ENCODE peak calls at places on chromosomes 3 and 15, in ten cellular contexts. A is GM23248, H is neural progenitor cell, J is PC-9, S is tibial nerve, C is heart left ventricle, R is RWPE2, N is ascending aorta, B is hepatocyte, I is neuronal stem cell. M is an unnamed sample.

GRCh38 chr3:55357796-55358195 is 129.3 kb downstream of the WNT5A start:
- DNase-seq in R (no peak), J (no peak), I (no peak), N (no peak), S (no peak), C (no peak), B (no peak), H (no peak), A (no peak), M (no peak)

GRCh38 chr3:15113468-15113867 is 14.5 kb upstream of the RBSN start:
- DNase-seq in R (no peak), I (no peak), C (no peak), B (no peak), J (no peak), N (no peak), S (no peak), A (no peak), H (no peak), M (no peak)

GRCh38 chr3:155673411-155673810 is 71.5 kb downstream of the PLCH1 start:
- DNase-seq in A (no peak), B (no peak), N (no peak), S (no peak), J (no peak), R (no peak), H (no peak), I (no peak), C (no peak), M (no peak)

GRCh38 chr15:40878785-40879184 is 4.8 kb upstream of the RHOV start:
- DNase-seq in S (no peak), R (peak; percentile 83), N (no peak), H (no peak), C (no peak), B (peak; percentile 63), J (peak; percentile 65), I (no peak), A (peak; percentile 66), M (peak; percentile 67)

GRCh38 chr15:65903296-65904073 is 34.2 kb downstream of the RAB11A start:
- DNase-seq in B (no peak), H (no peak), I (no peak), N (no peak), R (no peak), A (no peak), S (no peak), J (no peak), C (no peak), M (no peak)

GRCh38 chr3:186277268-186277909 is 84.6 kb downstream of the DGKG start:
- DNase-seq in R (no peak), C (no peak), H (peak; percentile 50), J (peak; percentile 50), B (peak; percentile 73), S (no peak), I (no peak), A (peak; percentile 85), N (no peak), M (no peak)

GRCh38 chr15:85730001-85730820 is 64.5 kb downstream of the KLHL25 start:
- DNase-seq in N (no peak), S (no peak), C (peak; percentile 34), H (peak; percentile 78), R (no peak), J (peak; percentile 29), B (peak; percentile 79), I (peak; percentile 61), A (peak; percentile 72), M (peak; percentile 33)

GRCh38 chr3:101791778-101792177 is 12.8 kb downstream of the NXPE3 start:
- DNase-seq in A (no peak), I (no peak), S (no peak), H (no peak), J (no peak), B (no peak), C (no peak), N (no peak), R (no peak), M (no peak)

GRCh38 chr15:50134524-50135024 is 15.5 kb upstream of the ATP8B4 start:
- DNase-seq in B (no peak), J (no peak), N (no peak), I (no peak), R (no peak), C (no peak), A (peak; percentile 88), H (no peak), S (no peak), M (peak; percentile 77)

GRCh38 chr3:117788086-117788485 is 1078.5 kb downstream of the TUSC7 start:
- DNase-seq in C (no peak), A (peak; percentile 83), J (no peak), S (no peak), H (peak; percentile 63), R (no peak), I (no peak), N (no peak), B (no peak), M (no peak)

GRCh38 chr15:56984681-56985515 is 66.5 kb downstream of the TCF12 start:
- DNase-seq in I (no peak), H (no peak), C (no peak), J (no peak), S (no peak), N (no peak), R (no peak), B (no peak), A (peak; percentile 79), M (no peak)

GRCh38 chr15:56985871-56986270 is 67.4 kb downstream of the TCF12 start:
- DNase-seq in A (peak; percentile 54), H (no peak), R (no peak), S (no peak), B (no peak), I (no peak), C (no peak), J (no peak), N (no peak), M (no peak)

GRCh38 chr15:56981160-56981559 is 62.7 kb downstream of the TCF12 start:
- DNase-seq in J (no peak), N (no peak), S (no peak), I (no peak), H (no peak), B (no peak), C (no peak), A (no peak), R (no peak), M (no peak)

GRCh38 chr15:56980474-56980873 is 62.0 kb downstream of the TCF12 start:
- DNase-seq in R (no peak), N (no peak), I (no peak), S (no peak), C (no peak), B (no peak), H (no peak), A (no peak), J (no peak), M (no peak)

GRCh38 chr15:56982987-56983386 is 64.5 kb downstream of the TCF12 start:
- DNase-seq in B (no peak), R (no peak), N (no peak), A (no peak), H (peak; percentile 10), C (no peak), S (no peak), J (no peak), I (no peak), M (no peak)
- H3K4me1 ChIP-seq in B (peaks cover 5% of the 10 kb centered on the region), R (peaks cover 45% of the 10 kb centered on the region), N (no peaks in the 10 kb centered on the region), A (peaks cover 73% of the 10 kb centered on the region), H (peaks cover 24% of the 10 kb centered on the region), C (peaks cover 91% of the 10 kb centered on the region), S (peaks cover 89% of the 10 kb centered on the region), J (peaks cover 24% of the 10 kb centered on the region), I (peaks cover 6% of the 10 kb centered on the region), M (peaks cover 42% of the 10 kb centered on the region)

GRCh38 chr3:189237516-189237915 is 65.7 kb downstream of the TPRG1 start:
- DNase-seq in J (no peak), N (no peak), R (no peak), I (no peak), A (no peak), H (no peak), C (no peak), B (no peak), S (no peak), M (no peak)
- H3K27ac ChIP-seq in J (no peak overlapping the region), N (no peak overlapping the region), R (no peak overlapping the region), I (no peak overlapping the region), A (no peak overlapping the region), H (no peak overlapping the region), C (no peak overlapping the region), B (no peak overlapping the region), S (no peak overlapping the region), M (no peak overlapping the region)

GRCh38 chr3:147369231-147369630 is 37.1 kb downstream of the ZIC4 start:
- DNase-seq in B (no peak), J (no peak), R (no peak), A (no peak), I (no peak), C (no peak), S (no peak), N (no peak), H (no peak), M (no peak)
- H3K27me3 ChIP-seq in B (peaks cover 96% of the 10 kb centered on the region), J (no peaks in the 10 kb centered on the region), R (peaks cover 94% of the 10 kb centered on the region), A (peaks cover 94% of the 10 kb centered on the region), I (peaks cover 75% of the 10 kb centered on the region), C (peaks cover 98% of the 10 kb centered on the region), S (no peaks in the 10 kb centered on the region), N (peaks cover 8% of the 10 kb centered on the region), H (peaks cover 100% of the 10 kb centered on the region), M (peaks cover 77% of the 10 kb centered on the region)

GRCh38 chr3:156674046-156674910 is at the start of gene TIPARP:
- DNase-seq in I (peak; percentile 97), A (peak; percentile 99), N (peak; percentile 97), H (peak; percentile 98), R (peak; percentile 97), S (peak; percentile 99), C (peak; percentile 100), B (peak; percentile 100), J (peak; percentile 100), M (peak; percentile 89)

GRCh38 chr3:156677120-156677479 is 2.7 kb downstream of the TIPARP start:
- DNase-seq in B (no peak), H (no peak), R (no peak), S (no peak), C (no peak), J (no peak), I (no peak), N (no peak), A (peak; percentile 27), M (no peak)

GRCh38 chr3:156676467-156677119 is 2.2 kb downstream of the TIPARP start:
- DNase-seq in I (no peak), J (no peak), B (no peak), A (peak; percentile 71), C (no peak), S (no peak), H (no peak), N (no peak), R (no peak), M (peak; percentile 50)

GRCh38 chr3:156674911-156675743 is 737 bp downstream of the TIPARP start:
- DNase-seq in N (no peak), S (peak; percentile 43), H (peak; percentile 84), A (peak; percentile 82), R (peak; percentile 63), J (peak; percentile 41), C (peak; percentile 75), I (peak; percentile 61), B (peak; percentile 80), M (no peak)

GRCh38 chr3:156675744-156676466 is 1.5 kb downstream of the TIPARP start:
- DNase-seq in R (peak; percentile 71), J (peak; percentile 71), I (no peak), N (no peak), C (peak; percentile 28), S (peak; percentile 16), H (no peak), B (peak; percentile 79), A (peak; percentile 97), M (peak; percentile 80)
- H3K4me1 ChIP-seq in R (peaks cover 30% of the 10 kb centered on the region), J (peaks cover 60% of the 10 kb centered on the region), I (peaks cover 10% of the 10 kb centered on the region), N (peaks cover 3% of the 10 kb centered on the region), C (peaks cover 56% of the 10 kb centered on the region), S (peaks cover 41% of the 10 kb centered on the region), H (peaks cover 6% of the 10 kb centered on the region), B (peaks cover 7% of the 10 kb centered on the region), A (peaks cover 38% of the 10 kb centered on the region), M (peaks cover 34% of the 10 kb centered on the region)

M was measured in foreskin keratinocyte.